ENCODE peak calls at places on chromosomes 3 and 15, in seven cellular contexts. E is PC-3, A is cardiac fibroblast, S is anterior cingulate cortex, G is A673, C is NCI-H1105, K is NCI-H2081. Q is an unnamed sample.
A peak's percentile ranks its signal among the peaks of the same experiment; 100 is the strongest.

GRCh38 chr3:141384157-141384556 is 15.9 kb downstream of the ZBTB38 start:
- DNase-seq in A (no peak), K (peak; percentile 82), C (no peak), S (no peak), G (peak; percentile 41), E (no peak), Q (no peak)

GRCh38 chr3:64417816-64418215 is 192.6 kb upstream of the PRICKLE2 start:
- DNase-seq in K (no peak), S (no peak), G (no peak), A (peak; percentile 70), C (no peak), E (no peak), Q (peak; percentile 32)

GRCh38 chr3:59364471-59364870 is 314.6 kb upstream of the CFAP20DC start:
- DNase-seq in C (no peak), K (no peak), S (no peak), A (peak; percentile 16), G (no peak), E (peak; percentile 76), Q (no peak)

GRCh38 chr15:76253851-76254440 is 57.3 kb downstream of the ETFA start:
- DNase-seq in A (peak; percentile 23), S (no peak), C (no peak), E (no peak), G (peak; percentile 92), K (no peak), Q (peak; percentile 76)

GRCh38 chr3:95612611-95613010 is 1201.8 kb upstream of the EPHA6 start:
- DNase-seq in G (no peak), C (no peak), E (peak; percentile 69), S (no peak), K (no peak), A (no peak), Q (no peak)

GRCh38 chr15:63509933-63510547 is 5.6 kb downstream of the USP3 start:
- DNase-seq in S (no peak), C (no peak), K (no peak), E (peak; percentile 75), G (peak; percentile 74), A (peak; percentile 51), Q (no peak)

GRCh38 chr3:53083949-53084309 is 38.1 kb upstream of the SFMBT1 start:
- DNase-seq in G (no peak), A (no peak), E (no peak), S (no peak), K (no peak), C (no peak), Q (no peak)

GRCh38 chr3:181694805-181695660 is 16.7 kb upstream of the SOX2 start:
- DNase-seq in E (no peak), A (peak; percentile 20), C (no peak), G (no peak), S (peak; percentile 60), K (no peak), Q (peak; percentile 81)

GRCh38 chr15:101078669-101079323 is 159.6 kb downstream of the LRRK1 start:
- DNase-seq in A (no peak), K (no peak), C (no peak), E (no peak), G (no peak), S (no peak), Q (no peak)

GRCh38 chr3:175070946-175071345 is 211.8 kb downstream of the NAALADL2 start:
- DNase-seq in K (no peak), A (no peak), S (no peak), E (peak; percentile 50), G (no peak), C (no peak), Q (no peak)

GRCh38 chr3:16721494-16721893 is 116.3 kb upstream of the DAZL start:
- DNase-seq in S (no peak), K (no peak), C (no peak), G (no peak), E (no peak), A (no peak), Q (no peak)

GRCh38 chr3:64612082-64612860 is 75.5 kb downstream of the ADAMTS9 start:
- DNase-seq in S (no peak), E (no peak), A (peak; percentile 88), K (no peak), G (no peak), C (no peak), Q (no peak)

GRCh38 chr15:74345051-74345450 is 22.4 kb downstream of the CYP11A1 start:
- DNase-seq in G (no peak), A (peak; percentile 16), E (no peak), C (no peak), K (no peak), S (no peak), Q (no peak)

GRCh38 chr15:48634934-48635333 is 10.6 kb downstream of the FBN1 start:
- DNase-seq in E (peak; percentile 16), G (peak; percentile 15), A (peak; percentile 50), K (no peak), S (no peak), C (no peak), Q (no peak)

GRCh38 chr3:9951126-9951525 is 1.1 kb downstream of the PRRT3 start:
- DNase-seq in G (no peak), K (no peak), E (no peak), S (no peak), A (no peak), C (no peak), Q (no peak)

GRCh38 chr15:38260077-38260476 is 7.4 kb downstream of the SPRED1 start:
- DNase-seq in K (no peak), S (no peak), E (no peak), A (peak; percentile 41), C (no peak), G (no peak), Q (peak; percentile 80)

GRCh38 chr3:9500108-9501050 is 53.2 kb downstream of the LHFPL4 start:
- DNase-seq in S (no peak), G (peak; percentile 80), E (peak; percentile 85), A (peak; percentile 71), K (no peak), C (no peak), Q (peak; percentile 94)

GRCh38 chr3:48820626-48821324 is 26.9 kb downstream of the PRKAR2A start:
- DNase-seq in E (peak; percentile 45), A (peak; percentile 86), S (no peak), K (no peak), C (no peak), G (no peak), Q (no peak)

GRCh38 chr3:43185656-43186375 is 79.9 kb upstream of the POMGNT2 start:
- DNase-seq in S (no peak), K (no peak), A (peak; percentile 17), E (peak; percentile 83), G (no peak), C (no peak), Q (no peak)

GRCh38 chr3:20055020-20055775 is 15.0 kb downstream of the KAT2B start:
- DNase-seq in K (no peak), G (no peak), E (no peak), A (no peak), C (no peak), S (no peak), Q (peak; percentile 22)